ENCODE peak calls at places on chromosomes 2 and 18, in five cellular contexts. T is transverse colon, G is IMR-90, V is esophagus muscularis mucosa, L is ovary. Y is an unnamed sample.

GRCh38 chr2:216620806-216621205 is 12.4 kb upstream of the IGFBP2 start:
- DNase-seq in T (no peak), G (peak), L (peak), V (no peak), Y (no peak)

GRCh38 chr2:148561389-148561788 is 83.2 kb upstream of the EPC2 start:
- DNase-seq in G (no peak), T (no peak), L (no peak), V (no peak), Y (no peak)

GRCh38 chr18:36942264-36942663 is 113.3 kb downstream of the KIAA1328 start:
- DNase-seq in G (peak), T (no peak), L (no peak), V (no peak), Y (peak)

GRCh38 chr2:11684894-11685460 is 15.0 kb upstream of the NTSR2 start:
- DNase-seq in L (no peak), T (no peak), G (no peak), V (no peak), Y (no peak)

GRCh38 chr2:152718909-152719645 is 657 bp downstream of the ARL6IP6 start:
- DNase-seq in T (peak), L (no peak), G (no peak), V (no peak), Y (peak)

GRCh38 chr2:225737556-225737955 is 338.0 kb downstream of the NYAP2 start:
- DNase-seq in L (no peak), V (no peak), G (peak), T (no peak), Y (no peak)

GRCh38 chr18:21740724-21741510 is at the start of gene MIB1:
- DNase-seq in L (peak), V (peak), T (peak), G (peak), Y (peak)

GRCh38 chr18:78822171-78822570 is 157.4 kb upstream of the SALL3 start:
- DNase-seq in T (no peak), L (no peak), V (no peak), G (no peak), Y (no peak)

GRCh38 chr2:55148269-55148668 is 83.8 kb downstream of the CLHC1 start:
- DNase-seq in L (no peak), V (no peak), G (peak), T (no peak), Y (no peak)

GRCh38 chr2:132804045-132804444 is 134.0 kb upstream of the LYPD1 start:
- DNase-seq in V (no peak), G (peak), L (no peak), T (no peak), Y (no peak)

GRCh38 chr2:232478571-232479340 is 8.9 kb downstream of the ECEL1 start:
- DNase-seq in L (peak), G (no peak), V (no peak), T (no peak), Y (no peak)

GRCh38 chr2:8125741-8126691 is 555.8 kb upstream of the ID2 start:
- DNase-seq in V (no peak), L (no peak), G (peak), T (no peak), Y (peak)

GRCh38 chr2:218229239-218229638 is 12.2 kb downstream of the ARPC2 start:
- DNase-seq in G (peak), L (no peak), V (no peak), T (no peak), Y (no peak)

GRCh38 chr2:20346565-20347127 is 4.0 kb downstream of the PUM2 start:
- DNase-seq in V (no peak), G (peak), T (no peak), L (no peak), Y (no peak)

GRCh38 chr2:69978157-69978904 is 16.9 kb upstream of the ASPRV1 start:
- DNase-seq in V (no peak), L (no peak), G (no peak), T (no peak), Y (peak)

GRCh38 chr2:196544906-196545433 is 94.5 kb upstream of the CCDC150 start:
- DNase-seq in G (no peak), V (no peak), L (no peak), T (no peak), Y (no peak)

GRCh38 chr2:172571245-172571644 is 15.4 kb downstream of the PDK1 start:
- DNase-seq in L (no peak), T (no peak), V (no peak), G (no peak), Y (no peak)

GRCh38 chr18:58362027-58362575 is 266.8 kb downstream of the ALPK2 start:
- DNase-seq in L (no peak), G (peak), V (peak), T (no peak), Y (no peak)

GRCh38 chr18:22412502-22412901 is 5.2 kb downstream of the CTAGE1 start:
- DNase-seq in G (peak), V (no peak), L (no peak), T (no peak), Y (no peak)

GRCh38 chr2:161228511-161229240 is 68.4 kb downstream of the TANK start:
- DNase-seq in V (no peak), G (peak), L (no peak), T (no peak), Y (no peak)

GRCh38 chr2:134897932-134898331 is 20.7 kb upstream of the CCNT2 start:
- DNase-seq in V (no peak), G (peak), T (no peak), L (no peak), Y (no peak)

GRCh38 chr18:69435000-69435399 is 34.3 kb downstream of the DOK6 start:
- DNase-seq in T (no peak), V (no peak), G (no peak), L (no peak), Y (no peak)

GRCh38 chr2:49241506-49241905 is 87.2 kb upstream of the FSHR start:
- DNase-seq in L (no peak), V (no peak), T (no peak), G (peak), Y (no peak)

GRCh38 chr2:168962636-168963035 is 61.5 kb downstream of the G6PC2 start:
- DNase-seq in L (no peak), T (no peak), V (no peak), G (no peak), Y (no peak)

GRCh38 chr2:238389985-238390682 is 36.6 kb upstream of the ASB1 start:
- DNase-seq in V (no peak), T (no peak), L (no peak), G (peak), Y (no peak)

GRCh38 chr18:22179631-22180030 is 10.2 kb downstream of the GATA6 start:
- DNase-seq in L (no peak), V (no peak), G (no peak), T (no peak), Y (no peak)

GRCh38 chr2:26274058-26274613 is 29.4 kb downstream of the HADHB start:
- DNase-seq in L (no peak), T (peak), G (peak), V (peak), Y (peak)

GRCh38 chr2:25375371-25375988 is 33.8 kb upstream of the DNMT3A start:
- DNase-seq in L (peak), G (no peak), V (no peak), T (no peak), Y (no peak)

GRCh38 chr18:73923866-73924265 is 223.8 kb downstream of the FBXO15 start:
- DNase-seq in G (peak), L (no peak), T (no peak), V (peak), Y (no peak)

GRCh38 chr2:105576440-105577241 is 168.1 kb upstream of the NCK2 start:
- DNase-seq in L (peak), V (no peak), G (peak), T (no peak), Y (peak)

GRCh38 chr2:109266998-109267854 is 138.2 kb downstream of the SH3RF3 start:
- DNase-seq in V (no peak), T (no peak), L (no peak), G (no peak), Y (no peak)
- TF ChIP-seq POLR2A in V (no peak), T (no peak), L (no peak), G (no peak), Y (no peak)

GRCh38 chr2:96271995-96272394 is 6.0 kb downstream of the CIAO1 start:
- DNase-seq in V (no peak), T (no peak), L (no peak), G (no peak), Y (no peak)

GRCh38 chr2:96276787-96277499 is 10.9 kb downstream of the CIAO1 start:
- DNase-seq in T (no peak), G (no peak), L (no peak), V (no peak), Y (no peak)

GRCh38 chr2:96273763-96274162 is 7.7 kb downstream of the CIAO1 start:
- DNase-seq in T (no peak), G (peak), V (no peak), L (no peak), Y (no peak)

DNA sequence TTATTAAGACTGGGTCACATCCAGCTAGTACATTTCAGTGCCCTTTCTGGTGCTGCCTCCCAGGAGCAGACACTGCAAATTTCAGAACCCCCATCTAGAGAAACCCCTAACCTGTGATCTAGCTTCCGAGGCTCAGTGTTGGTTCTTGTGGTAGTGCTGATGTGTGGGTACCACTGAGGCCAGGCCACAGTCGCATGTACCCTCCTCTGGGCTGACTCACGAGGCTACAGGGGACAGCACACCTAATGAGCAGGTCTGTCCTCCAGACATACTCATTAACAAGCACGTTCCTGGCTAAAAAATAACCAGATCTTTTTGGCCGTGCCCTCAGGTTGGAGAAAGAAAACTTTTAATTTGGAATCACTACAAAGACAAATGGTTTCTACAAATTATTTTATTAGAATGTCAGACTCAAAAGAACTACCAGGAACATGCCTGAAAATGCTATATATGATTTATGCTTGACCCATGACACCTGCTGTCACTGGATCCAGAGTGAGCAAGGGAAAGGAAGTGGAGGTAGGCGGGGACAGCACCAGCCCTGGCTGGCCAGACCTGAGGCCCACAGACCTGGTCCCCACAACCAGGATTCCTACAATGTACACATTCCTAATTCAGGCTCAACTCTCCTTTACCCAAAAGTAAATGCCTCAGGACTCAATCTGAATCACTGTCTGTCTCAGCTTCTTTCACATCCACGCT is 8.5 kb downstream of the CIAO1 start:
- DNase-seq in L (no peak), T (no peak), V (no peak), G (no peak), Y (no peak)
- TF ChIP-seq POLR2A in L (no peak), T (no peak), V (no peak), G (no peak), Y (no peak)

GRCh38 chr2:45909677-45910191 is 258.3 kb downstream of the PRKCE start:
- DNase-seq in L (no peak), T (no peak), V (no peak), G (no peak), Y (no peak)
- TF ChIP-seq POLR2A in L (no peak), T (no peak), V (no peak), G (no peak), Y (no peak)

DNA sequence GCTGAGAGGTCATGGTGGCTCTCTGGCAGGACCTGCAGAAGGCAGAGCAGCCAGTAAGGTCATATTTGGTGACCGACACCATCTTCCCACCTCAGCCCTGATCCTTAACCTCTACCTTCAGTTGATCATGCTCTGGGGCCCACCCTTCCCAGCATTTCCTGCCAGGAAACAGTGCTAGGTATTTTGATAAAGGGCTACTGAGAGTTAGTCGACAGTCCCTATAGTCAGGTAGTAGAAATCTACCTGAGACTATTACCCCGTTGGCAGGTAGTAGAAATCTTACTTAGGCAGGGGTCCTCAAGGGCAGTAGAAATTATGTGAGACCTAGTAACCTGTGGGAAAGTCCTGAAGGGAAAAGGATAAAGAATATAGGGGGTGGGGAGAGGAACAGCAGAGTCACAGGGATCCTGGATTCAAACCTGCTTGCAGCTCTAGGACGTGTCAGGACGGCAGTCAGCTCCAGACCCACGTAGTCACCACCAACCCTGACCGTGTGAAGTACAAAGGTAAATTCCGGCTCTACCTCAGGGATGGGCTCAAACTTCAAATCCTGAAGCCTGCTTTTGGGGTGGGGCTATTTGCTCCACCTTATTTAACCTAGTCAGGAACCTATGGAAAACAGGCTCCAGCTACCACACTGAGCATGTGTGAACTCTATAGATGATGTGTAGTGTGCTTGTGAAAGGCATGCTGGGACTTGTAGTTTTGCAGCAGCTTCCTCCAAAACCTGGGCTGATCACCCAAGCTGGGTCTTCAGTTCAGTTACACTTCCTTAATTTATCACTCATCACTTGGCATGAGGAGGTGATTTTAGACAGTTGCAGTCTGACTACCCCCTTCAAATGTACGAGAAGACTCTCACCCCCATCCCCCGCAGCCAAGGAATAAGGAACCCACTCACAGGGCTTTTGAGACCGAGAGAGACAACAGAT is at the start of gene DQX1:
- DNase-seq in L (no peak), V (no peak), G (peak), T (peak), Y (peak)
- TF ChIP-seq POLR2A in L (no peak), V (no peak), G (no peak), T (peak), Y (no peak)

DNA sequence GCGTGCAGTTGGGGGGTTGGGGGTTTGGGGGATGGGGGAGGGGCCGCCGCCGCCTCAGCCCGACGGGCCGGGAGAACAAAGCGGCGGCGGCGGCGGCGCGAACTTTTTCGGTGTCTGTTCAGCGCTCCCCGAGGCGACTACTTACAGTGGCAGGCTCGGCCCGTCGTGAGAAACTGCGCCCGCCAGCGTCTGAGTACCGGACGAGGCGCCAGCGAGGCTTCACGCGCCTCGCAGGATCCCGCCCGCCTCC is 172 bp downstream of the PRKD3 start:
- DNase-seq in L (no peak), T (peak), V (no peak), G (peak), Y (peak)
- TF ChIP-seq POLR2A in L (no peak), T (peak), V (no peak), G (peak), Y (no peak)